ENCODE peak calls at places on chromosome 9, in nine cellular contexts. S is fibroblast of mammary gland; C is C1 segment of cervical spinal cord; X is nucleus accumbens; P is stimulated activated CD4-positive, alpha-beta T cell treated with anti-CD3 and anti-CD28 coated beads, Interleukin-2, amount 100 ng/mL, for 4 hours; H is NCI-H82; U is OCI-M1; J is choroid plexus epithelial cell; L is A673. Y is an unnamed sample.

GRCh38 chr9:11142965-11143738 is 530.4 kb upstream of the PTPRD start:
- DNase-seq in S (no peak), C (no peak), X (no peak), P (no peak), H (no peak), U (no peak), J (no peak), L (no peak), Y (no peak)

GRCh38 chr9:2559212-2560152 is 62.1 kb upstream of the VLDLR start:
- DNase-seq in S (peak; percentile 92), C (no peak), X (no peak), P (no peak), H (peak; percentile 61), U (no peak), J (peak; percentile 95), L (peak; percentile 51), Y (peak; percentile 10)

GRCh38 chr9:116369706-116370105 is 216.1 kb downstream of the PAPPA start:
- DNase-seq in S (no peak), C (no peak), X (no peak), P (no peak), H (no peak), U (no peak), J (no peak), L (no peak), Y (peak; percentile 22)

GRCh38 chr9:15977438-15977837 is 424.6 kb downstream of the CCDC171 start:
- DNase-seq in S (no peak), C (no peak), X (no peak), P (no peak), H (no peak), U (no peak), J (no peak), L (no peak), Y (no peak)

GRCh38 chr9:134871941-134872340 is 8.7 kb upstream of the FCN2 start:
- DNase-seq in S (no peak), C (no peak), X (no peak), P (no peak), H (no peak), U (no peak), J (peak; percentile 33), L (no peak), Y (no peak)

GRCh38 chr9:26357803-26358339 is 534.7 kb downstream of the CAAP1 start:
- DNase-seq in S (no peak), C (no peak), X (no peak), P (no peak), H (peak; percentile 74), U (no peak), J (no peak), L (no peak), Y (no peak)

GRCh38 chr9:88661759-88662158 is 126.8 kb downstream of the NXNL2 start:
- DNase-seq in S (peak; percentile 47), C (no peak), X (no peak), P (no peak), H (no peak), U (no peak), J (peak; percentile 61), L (peak; percentile 57), Y (no peak)

GRCh38 chr9:13942695-13943094 is 371.2 kb downstream of the NFIB start:
- DNase-seq in S (peak; percentile 98), C (no peak), X (no peak), P (no peak), H (no peak), U (no peak), J (peak; percentile 97), L (peak; percentile 40), Y (no peak)

GRCh38 chr9:34496149-34496712 is 26.6 kb downstream of the ENHO start:
- DNase-seq in S (peak; percentile 55), C (no peak), X (no peak), P (no peak), H (no peak), U (no peak), J (no peak), L (peak; percentile 31), Y (no peak)

GRCh38 chr9:134301387-134302129 is 24.7 kb upstream of the RXRA start:
- DNase-seq in S (no peak), C (no peak), X (no peak), P (no peak), H (no peak), U (no peak), J (no peak), L (no peak), Y (peak; percentile 27)

GRCh38 chr9:93945400-93946337 is 9.5 kb downstream of the BARX1 start:
- DNase-seq in S (no peak), C (no peak), X (no peak), P (no peak), H (no peak), U (peak; percentile 13), J (no peak), L (no peak), Y (peak; percentile 33)

GRCh38 chr9:128383007-128383753 is 12.0 kb downstream of the URM1 start:
- DNase-seq in S (no peak), C (peak; percentile 51), X (peak; percentile 57), P (no peak), H (peak; percentile 91), U (no peak), J (no peak), L (peak; percentile 57), Y (no peak)

GRCh38 chr9:137618105-137619067 is at the start of gene EHMT1:
- DNase-seq in S (peak; percentile 75), C (peak; percentile 89), X (peak; percentile 54), P (peak; percentile 83), H (peak; percentile 89), U (peak; percentile 93), J (peak; percentile 84), L (peak; percentile 92), Y (peak; percentile 99)

GRCh38 chr9:28820741-28821140 is 1247.5 kb upstream of the C9orf72 start:
- DNase-seq in S (no peak), C (no peak), X (no peak), P (no peak), H (no peak), U (no peak), J (no peak), L (peak; percentile 98), Y (no peak)

GRCh38 chr9:135378751-135379150 is 100.8 kb upstream of the PPP1R26 start:
- DNase-seq in S (no peak), C (no peak), X (no peak), P (no peak), H (no peak), U (no peak), J (no peak), L (no peak), Y (no peak)

GRCh38 chr9:4058931-4059330 is 240.9 kb downstream of the GLIS3 start:
- DNase-seq in S (no peak), C (no peak), X (no peak), P (no peak), H (no peak), U (no peak), J (no peak), L (no peak), Y (no peak)

GRCh38 chr9:115333671-115334070 is 215.7 kb upstream of the TNC start:
- DNase-seq in S (no peak), C (no peak), X (no peak), P (no peak), H (no peak), U (no peak), J (no peak), L (no peak), Y (no peak)

GRCh38 chr9:70117835-70118319 is 74.2 kb downstream of the MAMDC2 start:
- DNase-seq in S (no peak), C (no peak), X (no peak), P (no peak), H (no peak), U (no peak), J (peak; percentile 78), L (no peak), Y (no peak)

GRCh38 chr9:16246785-16247184 is 623.7 kb downstream of the BNC2 start:
- DNase-seq in S (peak; percentile 40), C (no peak), X (no peak), P (no peak), H (no peak), U (no peak), J (no peak), L (no peak), Y (no peak)

GRCh38 chr9:89639367-89639795 is 34.6 kb downstream of the GADD45G start:
- DNase-seq in S (no peak), C (peak; percentile 62), X (peak; percentile 72), P (no peak), H (no peak), U (no peak), J (no peak), L (no peak), Y (no peak)

Y was measured in SK-N-SH.